ENCODE peak calls at places on chromosome 22, in four cellular contexts. A is HCT116; T is stimulated activated CD8-positive, alpha-beta memory T cell treated with anti-CD3 and anti-CD28 coated beads, Interleukin-2, amount 100 ng/mL, for 48 hours; I is AG10803. H is an unnamed sample.

GRCh38 chr22:21816472-21816786 is 51.0 kb downstream of the MAPK1 start:
- DNase-seq in I (no peak), T (no peak), A (no peak), H (no peak)

GRCh38 chr22:35072939-35073338 is 7.0 kb downstream of the ISX start:
- DNase-seq in I (peak; percentile 27), A (no peak), T (no peak), H (no peak)

GRCh38 chr22:17675584-17675983 is 37.0 kb downstream of the BCL2L13 start:
- DNase-seq in A (no peak), T (no peak), I (no peak), H (no peak)

GRCh38 chr22:42648368-42649260 is 578 bp downstream of the CYB5R3 start:
- DNase-seq in A (no peak), I (peak; percentile 51), T (no peak), H (peak; percentile 47)

GRCh38 chr22:40908895-40909294 is 42.3 kb upstream of the RBX1 start:
- DNase-seq in A (no peak), I (no peak), T (no peak), H (no peak)

GRCh38 chr22:39318507-39319283 is 728 bp downstream of the RPL3 start:
- DNase-seq in T (no peak), I (peak; percentile 44), A (no peak), H (no peak)

GRCh38 chr22:45007247-45007945 is 2.4 kb downstream of the PHF21B start:
- DNase-seq in T (no peak), A (no peak), I (no peak), H (no peak)

GRCh38 chr22:30296324-30296723 is 7.0 kb upstream of the CASTOR1 start:
- DNase-seq in I (no peak), A (no peak), T (no peak), H (no peak)

GRCh38 chr22:32632650-32633049 is 158.0 kb downstream of the FBXO7 start:
- DNase-seq in I (no peak), T (no peak), A (no peak), H (no peak)

GRCh38 chr22:31082606-31083376 is 1.7 kb downstream of the SMTN start:
- DNase-seq in T (peak; percentile 64), I (peak; percentile 76), A (peak; percentile 69), H (peak; percentile 73)

GRCh38 chr22:23673826-23674690 is 16.8 kb upstream of the RGL4 start:
- DNase-seq in T (no peak), A (no peak), I (no peak), H (no peak)

GRCh38 chr22:46619830-46620501 is at the start of gene GRAMD4:
- DNase-seq in A (no peak), T (no peak), I (peak; percentile 15), H (no peak)

GRCh38 chr22:44603774-44604173 is 98.2 kb upstream of the PRR5 start:
- DNase-seq in I (no peak), A (no peak), T (no peak), H (no peak)

GRCh38 chr22:24200616-24201212 is 19.4 kb downstream of the SUSD2 start:
- DNase-seq in A (peak; percentile 67), T (no peak), I (peak; percentile 80), H (no peak)

GRCh38 chr22:23522642-23523251 is 57.3 kb downstream of the IGLL1 start:
- DNase-seq in I (no peak), A (no peak), T (no peak), H (no peak)

GRCh38 chr22:32218470-32218869 is 13.6 kb upstream of the RFPL2 start:
- DNase-seq in A (no peak), T (no peak), I (no peak), H (no peak)

GRCh38 chr22:20419664-20419951 is 18.0 kb downstream of the SCARF2 start:
- DNase-seq in I (no peak), A (no peak), T (no peak), H (no peak)

GRCh38 chr22:19996694-19997384 is 19.8 kb downstream of the ARVCF start:
- DNase-seq in I (no peak), T (no peak), A (no peak), H (no peak)

GRCh38 chr22:37021710-37022482 is 2.4 kb downstream of the MPST start:
- DNase-seq in I (peak; percentile 42), T (peak; percentile 53), A (peak; percentile 27), H (peak; percentile 56)

GRCh38 chr22:25027959-25028840 is 75.7 kb downstream of the KIAA1671 start:
- DNase-seq in T (peak; percentile 9), A (no peak), I (no peak), H (no peak)

GRCh38 chr22:48071828-48072227 is 1309.4 kb downstream of the TBC1D22A start:
- DNase-seq in I (no peak), A (no peak), T (no peak), H (no peak)

GRCh38 chr22:11605468-11605981 is 3922.5 kb upstream of the OR11H1 start:
- DNase-seq in T (no peak), I (no peak), A (no peak), H (no peak)

GRCh38 chr22:41904450-41905410 is 10.1 kb downstream of the SHISA8 start:
- DNase-seq in I (no peak), A (no peak), T (no peak), H (no peak)

GRCh38 chr22:46007003-46007847 is 30.3 kb upstream of the WNT7B start:
- DNase-seq in A (peak; percentile 74), T (no peak), I (peak; percentile 82), H (no peak)

GRCh38 chr22:44582016-44582415 is 84.0 kb upstream of the RTL6 start:
- DNase-seq in A (no peak), I (no peak), T (no peak), H (no peak)

GRCh38 chr22:44577391-44578114 is 79.5 kb upstream of the RTL6 start:
- DNase-seq in T (no peak), I (no peak), A (no peak), H (no peak)

GRCh38 chr22:32796865-32797573 is 4.5 kb upstream of the TIMP3 start:
- DNase-seq in A (peak; percentile 46), T (peak; percentile 38), I (peak; percentile 88), H (peak; percentile 58)

GRCh38 chr22:27603823-27604190 is 197.7 kb downstream of the MN1 start:
- DNase-seq in T (no peak), I (peak; percentile 15), A (no peak), H (no peak)

GRCh38 chr22:23874871-23875270 is 17.2 kb downstream of the SLC2A11 start:
- DNase-seq in A (no peak), I (no peak), T (no peak), H (no peak)

GRCh38 chr22:39292561-39293074 is 26.8 kb downstream of the RPL3 start:
- DNase-seq in I (peak; percentile 90), A (peak; percentile 93), T (no peak), H (no peak)

GRCh38 chr22:39220897-39221850 is 23.6 kb downstream of the PDGFB start:
- DNase-seq in A (no peak), I (peak; percentile 74), T (no peak), H (no peak)

GRCh38 chr22:48445113-48445827 is 1382.4 kb downstream of the BRD1 start:
- DNase-seq in T (no peak), I (no peak), A (no peak), H (no peak)

GRCh38 chr22:45084400-45084920 is 74.7 kb upstream of the PHF21B start:
- DNase-seq in A (no peak), I (no peak), T (no peak), H (no peak)

GRCh38 chr22:45511847-45512261 is 9.2 kb downstream of the FBLN1 start:
- DNase-seq in A (no peak), I (peak; percentile 91), T (no peak), H (no peak)

GRCh38 chr22:23970201-23970641 is 3.5 kb downstream of the DDTL start:
- DNase-seq in I (no peak), A (no peak), T (no peak), H (no peak)

GRCh38 chr22:22397292-22397870 is 111.2 kb downstream of the ZNF280B start:
- DNase-seq in I (peak; percentile 61), T (no peak), A (peak; percentile 24), H (no peak)

GRCh38 chr22:33438273-33438672 is 380.1 kb upstream of the SYN3 start:
- DNase-seq in I (peak; percentile 77), A (no peak), T (no peak), H (no peak)

H was measured in activated naive CD4-positive, alpha-beta T cell treated with anti-CD3 and anti-CD28 coated beads, Interleukin-2, amount 50 U/mL, for 16 hours.